ENCODE peak calls at places on chromosomes 2 and 18, in seven cellular contexts. E, F, N, A, G, O and D are unnamed samples.

GRCh38 chr2:216829533-216829932 is 30.3 kb downstream of the TNP1 start:
- DNase-seq in A (peak), N (peak), G (peak), E (peak), F (no peak), O (no peak), D (peak)

GRCh38 chr2:51387235-51387634 is 355.3 kb upstream of the NRXN1 start:
- DNase-seq in O (no peak), F (no peak), E (no peak), N (no peak), G (peak), A (peak), D (no peak)

GRCh38 chr2:178615969-178616368 is 135.7 kb downstream of the PLEKHA3 start:
- DNase-seq in O (no peak), E (no peak), F (no peak), A (no peak), N (no peak), G (no peak), D (no peak)

GRCh38 chr2:43376523-43377198 is 150.3 kb upstream of the ZFP36L2 start:
- DNase-seq in F (peak), O (no peak), A (no peak), G (no peak), E (no peak), N (no peak), D (no peak)

GRCh38 chr18:26764177-26764576 is 101.3 kb downstream of the AQP4 start:
- DNase-seq in N (no peak), A (no peak), E (no peak), O (no peak), F (no peak), G (no peak), D (no peak)

GRCh38 chr2:101698419-101699190 is 1.1 kb downstream of the MAP4K4 start:
- DNase-seq in F (peak), N (no peak), A (peak), O (no peak), G (no peak), E (no peak), D (peak)

GRCh38 chr2:15912203-15912602 is 28.1 kb upstream of the MYCN start:
- DNase-seq in F (peak), E (no peak), N (no peak), O (no peak), G (peak), A (peak), D (peak)

GRCh38 chr2:166612214-166612613 is 118.2 kb upstream of the SCN7A start:
- DNase-seq in E (no peak), A (no peak), N (no peak), G (no peak), O (no peak), F (no peak), D (no peak)

GRCh38 chr2:215288112-215288815 is 23.6 kb upstream of the ATIC start:
- DNase-seq in E (no peak), G (no peak), A (no peak), O (no peak), N (no peak), F (no peak), D (no peak)

GRCh38 chr18:44793186-44793585 is 112.5 kb downstream of the SETBP1 start:
- DNase-seq in N (no peak), E (no peak), G (no peak), O (no peak), F (no peak), A (no peak), D (no peak)

GRCh38 chr18:43077510-43078290 is 37.8 kb downstream of the RIT2 start:
- DNase-seq in F (no peak), E (no peak), N (no peak), O (no peak), G (no peak), A (no peak), D (no peak)

GRCh38 chr18:31723998-31724711 is 36.5 kb downstream of the SLC25A52 start:
- DNase-seq in E (peak), F (no peak), A (peak), O (no peak), N (peak), G (no peak), D (no peak)

GRCh38 chr2:152710713-152711112 is 6.5 kb downstream of the PRPF40A start:
- DNase-seq in N (no peak), O (no peak), G (no peak), F (no peak), A (no peak), E (no peak), D (no peak)

GRCh38 chr2:105455488-105455991 is 56.7 kb upstream of the FHL2 start:
- DNase-seq in A (peak), F (peak), O (no peak), E (peak), N (peak), G (peak), D (no peak)

GRCh38 chr2:106956416-106956815 is 70.4 kb upstream of the ST6GAL2 start:
- DNase-seq in E (no peak), F (no peak), A (peak), G (no peak), O (no peak), N (no peak), D (no peak)

GRCh38 chr2:46023165-46023854 is 273.9 kb upstream of the EPAS1 start:
- DNase-seq in F (no peak), O (no peak), G (no peak), N (no peak), A (no peak), E (no peak), D (no peak)

GRCh38 chr2:37919631-37920032 is 5.5 kb upstream of the RMDN2 start:
- DNase-seq in N (no peak), F (no peak), G (no peak), A (peak), O (no peak), E (no peak), D (no peak)

GRCh38 chr2:9217838-9218770 is 11.5 kb downstream of the ASAP2 start:
- DNase-seq in F (no peak), E (no peak), A (no peak), O (no peak), G (no peak), N (peak), D (no peak)

GRCh38 chr2:224085246-224085645 is 46.2 kb upstream of the SERPINE2 start:
- DNase-seq in N (no peak), E (no peak), F (peak), A (no peak), O (no peak), G (peak), D (no peak)

GRCh38 chr18:5284808-5285207 is 10.7 kb downstream of the ZBTB14 start:
- DNase-seq in G (no peak), O (no peak), A (peak), N (no peak), F (no peak), E (no peak), D (no peak)

GRCh38 chr2:32865399-32866068 is 81.2 kb upstream of the LTBP1 start:
- DNase-seq in E (no peak), F (peak), G (peak), N (no peak), A (peak), O (no peak), D (no peak)

GRCh38 chr2:10777842-10778723 is 34.5 kb downstream of the PDIA6 start:
- DNase-seq in E (no peak), O (no peak), G (no peak), N (peak), A (no peak), F (no peak), D (no peak)

GRCh38 chr2:171902840-171903420 is 8.9 kb upstream of the SLC25A12 start:
- DNase-seq in O (no peak), A (no peak), N (no peak), F (no peak), G (no peak), E (no peak), D (no peak)

GRCh38 chr2:54575379-54575888 is 119.3 kb downstream of the SPTBN1 start:
- DNase-seq in N (no peak), F (peak), O (no peak), G (no peak), A (peak), E (no peak), D (no peak)

GRCh38 chr2:505931-506330 is 171.3 kb downstream of the TMEM18 start:
- DNase-seq in G (no peak), N (peak), F (no peak), E (no peak), O (no peak), A (no peak), D (no peak)

GRCh38 chr2:110650346-110650745 is 27.5 kb downstream of the BUB1 start:
- DNase-seq in N (no peak), G (no peak), O (no peak), F (no peak), A (no peak), E (no peak), D (no peak)

GRCh38 chr2:84704505-84705244 is 176.2 kb downstream of the TRABD2A start:
- DNase-seq in G (no peak), A (no peak), F (no peak), E (no peak), O (no peak), N (no peak), D (no peak)

GRCh38 chr18:51287818-51288508 is 90.5 kb upstream of the MEX3C start:
- DNase-seq in A (no peak), F (no peak), O (no peak), N (no peak), G (no peak), E (no peak), D (no peak)

GRCh38 chr18:44742126-44742525 is 61.4 kb downstream of the SETBP1 start:
- DNase-seq in O (no peak), N (no peak), F (no peak), G (no peak), E (no peak), A (no peak), D (no peak)

GRCh38 chr2:19868705-19869550 is 32.9 kb downstream of the TTC32 start:
- DNase-seq in E (peak), G (no peak), O (peak), F (no peak), N (peak), A (peak), D (peak)

GRCh38 chr2:217179854-217180253 is 320.0 kb upstream of the TNP1 start:
- DNase-seq in G (no peak), O (no peak), F (no peak), A (no peak), N (no peak), E (no peak), D (no peak)

GRCh38 chr2:138122891-138123290 is 158.6 kb downstream of the HNMT start:
- DNase-seq in E (no peak), N (no peak), O (no peak), A (no peak), G (no peak), F (peak), D (no peak)

GRCh38 chr2:85997016-85997970 is 108.4 kb downstream of the POLR1A start:
- DNase-seq in G (no peak), O (no peak), N (no peak), E (peak), A (peak), F (no peak), D (peak)

GRCh38 chr18:59719533-59720325 is 22.5 kb upstream of the CCBE1 start:
- DNase-seq in E (no peak), N (no peak), G (no peak), F (peak), A (peak), O (no peak), D (no peak)